ENCODE peak calls at places on chromosomes 16 and 17, in five cellular contexts. Y, P, D, J and B are unnamed samples.

GRCh38 chr16:49557070-49557446 is 183.5 kb downstream of the C16orf78 start:
- DNase-seq in Y (no peak), J (no peak), P (no peak), D (no peak), B (no peak)

GRCh38 chr17:6239237-6239798 is 169.1 kb downstream of the WSCD1 start:
- DNase-seq in D (no peak), P (no peak), Y (no peak), J (no peak), B (no peak)

GRCh38 chr16:62058412-62058811 is 22.2 kb upstream of the CDH8 start:
- DNase-seq in P (no peak), J (no peak), D (no peak), Y (no peak), B (no peak)

GRCh38 chr16:4322121-4323035 is 6.5 kb downstream of the GLIS2 start:
- DNase-seq in P (no peak), J (no peak), D (no peak), Y (no peak), B (no peak)

GRCh38 chr16:3027983-3028715 is 4.3 kb downstream of the THOC6 start:
- DNase-seq in P (peak), D (peak), Y (peak), J (peak), B (peak)

GRCh38 chr16:50396770-50397525 is 28.2 kb upstream of the BRD7 start:
- DNase-seq in Y (no peak), P (no peak), D (no peak), J (peak), B (peak)

GRCh38 chr16:89326721-89327120 is 109.2 kb downstream of the ZNF778 start:
- DNase-seq in P (peak), Y (no peak), D (no peak), J (no peak), B (no peak)

GRCh38 chr17:44804301-44805061 is 25.6 kb downstream of the GJC1 start:
- DNase-seq in P (no peak), Y (no peak), D (no peak), J (no peak), B (no peak)

GRCh38 chr17:10936931-10937330 is 99.0 kb upstream of the PIRT start:
- DNase-seq in J (no peak), Y (no peak), D (no peak), P (no peak), B (no peak)

GRCh38 chr16:16100631-16101030 is 122.7 kb downstream of the ABCC6 start:
- DNase-seq in Y (no peak), J (no peak), D (no peak), P (no peak), B (no peak)

GRCh38 chr17:43563262-43564079 is 17.3 kb upstream of the ETV4 start:
- DNase-seq in Y (no peak), J (no peak), D (no peak), P (no peak), B (no peak)